ENCODE peak calls at places on chromosomes 3 and 15, in six cellular contexts. B is epithelial cell of esophagus, R is B cell, F is tibial artery, L is Peyer's patch, N is fibroblast of the aortic adventitia. V is an unnamed sample.

GRCh38 chr3:127185268-127185667 is 7.7 kb upstream of the PRR23E start:
- DNase-seq in B (no peak), R (no peak), N (peak; percentile 2), F (no peak), L (no peak), V (no peak)

GRCh38 chr3:69137412-69137811 is 15.0 kb upstream of the LMOD3 start:
- DNase-seq in B (no peak), F (no peak), N (no peak), R (no peak), L (no peak), V (no peak)

GRCh38 chr3:52181543-52181942 is 16.4 kb upstream of the ALAS1 start:
- DNase-seq in F (no peak), R (no peak), B (peak; percentile 84), N (peak; percentile 72), L (no peak), V (no peak)

GRCh38 chr3:88863196-88863595 is 244.2 kb upstream of the EPHA3 start:
- DNase-seq in B (peak; percentile 1), L (no peak), R (no peak), N (no peak), F (no peak), V (no peak)

GRCh38 chr15:31298707-31299172 is 27.9 kb upstream of the KLF13 start:
- DNase-seq in N (no peak), B (no peak), F (no peak), R (no peak), L (no peak), V (no peak)

GRCh38 chr3:16242177-16242576 is 22.6 kb downstream of the DPH3 start:
- DNase-seq in R (no peak), B (no peak), F (no peak), L (no peak), N (no peak), V (no peak)

GRCh38 chr3:33848624-33849347 is 50.4 kb downstream of the PDCD6IP start:
- DNase-seq in R (no peak), B (no peak), N (no peak), F (no peak), L (no peak), V (no peak)

GRCh38 chr15:74664670-74665069 is 31.2 kb downstream of the EDC3 start:
- DNase-seq in F (no peak), B (no peak), N (no peak), R (no peak), L (no peak), V (no peak)

GRCh38 chr15:62711691-62712454 is 330.7 kb upstream of the TPM1 start:
- DNase-seq in B (peak; percentile 31), F (no peak), N (peak; percentile 21), L (no peak), R (no peak), V (no peak)

GRCh38 chr3:103112273-103112672 is 677.5 kb downstream of the ZPLD1 start:
- DNase-seq in F (no peak), L (no peak), N (no peak), B (no peak), R (no peak), V (no peak)

GRCh38 chr3:149494022-149494758 is 19.7 kb downstream of the TM4SF4 start:
- DNase-seq in R (no peak), F (peak; percentile 60), L (no peak), N (peak; percentile 88), B (peak; percentile 62), V (no peak)

GRCh38 chr3:65234499-65234898 is 546.7 kb upstream of the ADAMTS9 start:
- DNase-seq in N (no peak), L (no peak), B (no peak), R (no peak), F (no peak), V (no peak)

GRCh38 chr3:138012526-138012925 is 2.6 kb downstream of the CLDN18 start:
- DNase-seq in B (no peak), F (no peak), R (no peak), L (no peak), N (no peak), V (no peak)

GRCh38 chr15:100592898-100593297 is 9.1 kb downstream of the LINS1 start:
- DNase-seq in N (no peak), L (no peak), R (no peak), F (no peak), B (no peak), V (no peak)

GRCh38 chr3:113498221-113499005 is 16.5 kb downstream of the SPICE1 start:
- DNase-seq in B (peak; percentile 63), F (no peak), R (no peak), L (no peak), N (peak; percentile 61), V (no peak)

GRCh38 chr3:42556089-42556632 is 25.6 kb downstream of the SEC22C start:
- DNase-seq in F (no peak), L (no peak), R (no peak), B (peak; percentile 30), N (no peak), V (no peak)

GRCh38 chr15:25501828-25502446 is 63.1 kb upstream of the UBE3A start:
- DNase-seq in F (no peak), N (peak; percentile 51), L (no peak), R (no peak), B (peak; percentile 52), V (no peak)

GRCh38 chr3:135082706-135083105 is 287.6 kb downstream of the EPHB1 start:
- DNase-seq in R (no peak), F (no peak), L (no peak), B (no peak), N (no peak), V (no peak)

GRCh38 chr3:135081451-135082434 is 286.7 kb downstream of the EPHB1 start:
- DNase-seq in L (no peak), F (no peak), B (no peak), R (no peak), N (no peak), V (no peak)

GRCh38 chr3:135077186-135077585 is 282.1 kb downstream of the EPHB1 start:
- DNase-seq in N (no peak), R (no peak), F (no peak), L (no peak), B (no peak), V (no peak)

GRCh38 chr3:135075157-135075556 is 280.1 kb downstream of the EPHB1 start:
- DNase-seq in N (no peak), B (no peak), F (no peak), R (no peak), L (no peak), V (no peak)

GRCh38 chr3:135078283-135078682 is 283.2 kb downstream of the EPHB1 start:
- DNase-seq in L (no peak), F (no peak), R (no peak), N (no peak), B (no peak), V (no peak)
- TF ChIP-seq CTCF in L (no peak), F (no peak), R (no peak), N (no peak), B (no peak), V (no peak)

DNA sequence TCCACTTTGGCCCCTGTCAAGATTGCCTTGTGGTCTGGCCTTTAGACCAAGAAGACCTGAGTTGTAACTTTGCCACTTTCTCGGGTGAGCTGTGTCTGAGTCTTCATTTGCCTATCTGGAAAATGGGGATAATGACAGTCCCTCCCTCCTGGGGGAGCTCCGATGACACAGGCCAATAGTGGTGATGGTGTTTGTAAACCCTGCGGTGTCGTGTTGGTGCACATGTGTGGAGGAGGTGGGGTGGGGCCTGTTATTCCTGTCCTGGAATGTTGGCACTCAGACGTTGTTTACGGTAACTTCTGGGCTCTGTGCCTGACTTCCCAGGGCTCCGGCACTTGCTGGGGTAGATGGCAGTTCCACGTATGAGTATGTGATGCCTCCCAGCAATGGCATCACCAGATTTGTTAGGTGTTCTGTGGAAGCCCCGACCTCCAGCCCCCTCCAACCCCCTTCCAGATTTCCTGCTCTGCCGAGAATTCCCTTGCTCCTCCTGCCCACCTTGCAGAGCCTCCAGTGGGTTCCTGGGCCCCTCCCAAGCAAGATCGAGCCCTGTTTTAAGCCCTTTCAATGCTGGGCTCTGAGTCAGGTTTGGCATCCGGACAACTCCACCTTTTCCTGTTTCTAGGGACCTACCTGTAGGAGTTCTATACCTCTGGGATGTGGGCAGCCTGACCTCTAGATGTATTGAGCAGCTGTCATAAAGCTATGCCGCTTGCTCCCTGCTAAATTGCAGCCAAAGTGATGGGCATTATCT is 31.4 kb downstream of the HRH1 start:
- DNase-seq in N (peak; percentile 99), F (peak; percentile 79), B (peak; percentile 99), L (no peak), R (no peak), V (peak; percentile 65)
- TF ChIP-seq CTCF in N (no peak), F (no peak), B (peak; percentile 5), L (no peak), R (no peak), V (no peak)

DNA sequence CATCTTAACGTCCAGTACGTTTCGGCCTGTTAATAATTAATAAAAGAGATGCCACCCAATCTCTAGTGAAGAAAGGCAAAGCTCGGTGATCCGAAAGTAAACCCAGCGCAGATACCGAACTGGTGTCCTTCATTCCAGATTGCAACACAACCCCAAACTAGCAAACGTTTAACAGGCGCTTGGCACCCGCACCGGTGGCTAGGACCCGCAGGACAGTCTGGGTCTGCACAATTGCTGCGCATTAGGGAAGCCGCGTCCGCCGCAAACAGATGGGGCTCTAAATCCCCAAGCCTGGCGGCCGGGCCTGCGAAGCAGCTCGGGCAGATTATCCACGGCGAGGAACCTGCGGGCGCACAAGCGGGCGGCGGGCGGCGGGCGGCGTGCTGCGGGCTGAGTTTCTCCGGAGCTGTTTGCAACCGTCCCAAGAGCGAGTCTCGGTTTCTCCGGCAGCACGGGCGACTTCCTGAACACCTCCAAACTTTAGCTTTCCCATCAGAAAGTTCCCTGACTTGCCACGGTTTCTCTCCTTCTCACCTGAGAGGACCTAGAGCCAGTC is 112.1 kb upstream of the ICE2 start:
- DNase-seq in R (no peak), N (no peak), L (peak; percentile 64), B (peak; percentile 51), F (peak; percentile 56), V (peak; percentile 52)
- TF ChIP-seq CTCF in R (no peak), N (peak; percentile 4), L (no peak), B (no peak), F (no peak), V (no peak)

GRCh38 chr3:19215427-19215826 is 67.1 kb downstream of the KCNH8 start:
- DNase-seq in B (no peak), N (no peak), L (no peak), R (no peak), F (no peak), V (no peak)

GRCh38 chr3:19216669-19217337 is 68.5 kb downstream of the KCNH8 start:
- DNase-seq in N (no peak), L (no peak), R (no peak), B (no peak), F (peak; percentile 47), V (no peak)

GRCh38 chr3:19213608-19214220 is 65.4 kb downstream of the KCNH8 start:
- DNase-seq in L (no peak), N (no peak), F (no peak), R (no peak), B (no peak), V (peak; percentile 25)
- TF ChIP-seq CTCF in L (no peak), N (no peak), F (no peak), R (peak; percentile 58), B (no peak), V (no peak)

V was measured in mucosa of descending colon.